ENCODE peak calls at places on chromosomes 5 and 9, in seven cellular contexts. B, V, S, P, W, E and M are unnamed samples.

GRCh38 chr9:89978185-89978584 is 373.4 kb downstream of the GADD45G start:
- DNase-seq in P (no peak), S (peak), V (peak), W (no peak), E (no peak), B (no peak), M (no peak)

GRCh38 chr9:111582888-111583287 is 16.6 kb downstream of the PTGR1 start:
- DNase-seq in E (no peak), P (no peak), W (no peak), B (no peak), S (no peak), V (peak), M (peak)

GRCh38 chr5:126351138-126351537 is 72.1 kb upstream of the GRAMD2B start:
- DNase-seq in W (no peak), B (no peak), V (peak), P (no peak), E (no peak), S (no peak), M (no peak)

GRCh38 chr9:109802491-109802890 is 22.5 kb downstream of the PALM2AKAP2 start:
- DNase-seq in E (no peak), W (no peak), V (no peak), B (no peak), S (no peak), P (no peak), M (no peak)

GRCh38 chr5:59188415-59189225 is 605.7 kb downstream of the RAB3C start:
- DNase-seq in P (peak), W (no peak), V (peak), B (peak), E (peak), S (peak), M (no peak)

GRCh38 chr9:105696219-105696793 is 2.0 kb downstream of the TMEM38B start:
- DNase-seq in V (no peak), S (no peak), E (no peak), W (no peak), P (no peak), B (no peak), M (no peak)

GRCh38 chr9:127634021-127634420 is 21.9 kb downstream of the STXBP1 start:
- DNase-seq in S (no peak), V (no peak), P (peak), B (no peak), W (no peak), E (no peak), M (no peak)

GRCh38 chr5:154945695-154946301 is 4.9 kb downstream of the MRPL22 start:
- DNase-seq in E (no peak), P (no peak), V (peak), B (no peak), S (no peak), W (no peak), M (no peak)

GRCh38 chr9:89974582-89974981 is 369.8 kb downstream of the GADD45G start:
- DNase-seq in S (no peak), V (no peak), B (no peak), W (no peak), P (no peak), E (no peak), M (no peak)

GRCh38 chr5:95989283-95990048 is 27.8 kb upstream of the ELL2 start:
- DNase-seq in B (no peak), V (no peak), W (no peak), E (no peak), P (no peak), S (no peak), M (no peak)

GRCh38 chr5:176543428-176544182 is 5.5 kb upstream of the CDHR2 start:
- DNase-seq in E (peak), S (peak), P (peak), V (no peak), W (no peak), B (peak), M (no peak)

GRCh38 chr9:113274474-113275146 is 762 bp downstream of the CDC26 start:
- DNase-seq in S (peak), P (no peak), E (peak), B (no peak), W (no peak), V (peak), M (peak)

GRCh38 chr5:143177263-143177994 is 226.1 kb downstream of the NR3C1 start:
- DNase-seq in P (no peak), B (no peak), S (no peak), W (peak), V (peak), E (no peak), M (peak)

GRCh38 chr5:178196413-178196812 is 7.9 kb upstream of the HNRNPAB start:
- DNase-seq in S (no peak), P (no peak), V (no peak), E (no peak), B (no peak), W (no peak), M (no peak)

GRCh38 chr5:172115541-172115982 is 72.5 kb downstream of the STK10 start:
- DNase-seq in B (no peak), W (no peak), P (no peak), S (no peak), E (no peak), V (no peak), M (no peak)
- H3K4me3 ChIP-seq in B (peak), W (no peak), P (no peak), S (no peak), E (no peak), V (no peak), M (no peak)

GRCh38 chr5:55495216-55495615 is 39.5 kb downstream of the PLPP1 start:
- DNase-seq in B (no peak), W (no peak), V (no peak), E (no peak), P (no peak), S (no peak), M (no peak)

GRCh38 chr5:55492449-55492848 is 42.3 kb downstream of the PLPP1 start:
- DNase-seq in B (no peak), V (no peak), E (no peak), P (no peak), W (no peak), S (no peak), M (no peak)

GRCh38 chr5:55502759-55503158 is 32.0 kb downstream of the PLPP1 start:
- DNase-seq in W (no peak), V (no peak), P (no peak), E (no peak), S (no peak), B (no peak), M (no peak)

GRCh38 chr5:55498466-55498865 is 36.3 kb downstream of the PLPP1 start:
- DNase-seq in B (no peak), P (no peak), E (no peak), W (no peak), S (no peak), V (no peak), M (no peak)

GRCh38 chr5:55497712-55498111 is 37.1 kb downstream of the PLPP1 start:
- DNase-seq in E (no peak), W (no peak), S (no peak), B (no peak), P (no peak), V (no peak), M (no peak)
- H3K4me3 ChIP-seq in E (no peak), W (no peak), S (no peak), B (no peak), P (no peak), V (no peak), M (no peak)

GRCh38 chr5:68331202-68332108 is 115.9 kb downstream of the PIK3R1 start:
- DNase-seq in B (no peak), W (no peak), S (no peak), P (no peak), V (peak), E (no peak), M (no peak)

GRCh38 chr5:68333649-68334549 is 118.3 kb downstream of the PIK3R1 start:
- DNase-seq in V (peak), W (no peak), E (no peak), S (no peak), P (no peak), B (no peak), M (peak)

GRCh38 chr5:68334550-68334880 is 119.0 kb downstream of the PIK3R1 start:
- DNase-seq in W (no peak), E (no peak), P (no peak), B (no peak), S (no peak), V (no peak), M (no peak)

GRCh38 chr5:68330564-68330963 is 115.0 kb downstream of the PIK3R1 start:
- DNase-seq in P (no peak), W (no peak), S (no peak), B (no peak), V (no peak), E (no peak), M (no peak)

GRCh38 chr5:68332546-68332945 is 117.0 kb downstream of the PIK3R1 start:
- DNase-seq in E (no peak), P (no peak), B (no peak), V (no peak), S (no peak), W (no peak), M (no peak)
- H3K4me3 ChIP-seq in E (no peak), P (no peak), B (no peak), V (no peak), S (no peak), W (no peak), M (no peak)

DNA sequence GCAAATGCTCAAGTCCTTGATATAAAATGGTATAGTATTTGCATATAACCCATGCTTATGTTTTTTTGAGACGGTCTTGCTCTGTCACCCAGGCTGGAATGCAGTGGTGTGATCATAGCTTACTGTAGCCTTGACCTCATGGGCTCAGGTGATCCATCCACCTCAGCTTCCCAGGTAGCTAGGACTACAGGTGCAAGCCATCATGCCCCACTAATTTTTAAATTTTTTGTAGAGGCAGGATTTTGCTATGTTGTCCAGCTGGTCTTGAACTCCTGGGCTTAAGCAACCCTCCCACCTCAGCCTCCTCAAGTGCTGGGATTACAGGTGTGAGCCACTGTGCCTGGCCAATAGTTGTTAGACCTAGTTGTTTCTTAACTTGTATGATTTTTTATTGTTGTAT is 17.3 kb downstream of the SLC36A3 start:
- DNase-seq in E (no peak), B (no peak), P (no peak), S (no peak), V (no peak), W (no peak), M (no peak)
- H3K4me3 ChIP-seq in E (no peak), B (no peak), P (no peak), S (no peak), V (no peak), W (no peak), M (no peak)

GRCh38 chr5:17282283-17283120 is 65.1 kb downstream of the BASP1 start:
- DNase-seq in P (peak), E (no peak), S (no peak), B (no peak), W (no peak), V (no peak), M (no peak)
- H3K4me3 ChIP-seq in P (no peak), E (no peak), S (no peak), B (no peak), W (no peak), V (no peak), M (no peak)

DNA sequence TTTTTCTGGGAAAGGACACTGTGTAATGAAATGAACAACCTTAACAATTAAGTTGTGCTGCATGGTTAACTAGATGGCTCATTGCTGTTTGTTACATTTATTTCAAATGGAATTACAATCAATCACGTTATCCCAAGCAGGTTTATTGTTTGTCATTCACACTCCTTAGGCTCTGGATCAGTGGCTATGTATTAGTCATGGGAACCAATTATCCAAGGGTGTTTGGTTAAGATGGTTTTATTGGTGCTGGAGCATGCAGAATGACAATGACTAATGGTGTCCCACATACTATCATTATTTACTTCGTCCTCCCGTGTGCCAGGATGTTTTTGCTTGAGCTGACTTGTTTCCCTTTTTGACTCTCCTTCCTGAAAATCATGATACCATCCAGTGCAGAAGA is 10.6 kb upstream of the TRPC7 start:
- DNase-seq in S (no peak), B (no peak), E (no peak), V (no peak), P (no peak), W (no peak), M (no peak)
- H3K4me3 ChIP-seq in S (no peak), B (no peak), E (no peak), V (no peak), P (no peak), W (no peak), M (no peak)

DNA sequence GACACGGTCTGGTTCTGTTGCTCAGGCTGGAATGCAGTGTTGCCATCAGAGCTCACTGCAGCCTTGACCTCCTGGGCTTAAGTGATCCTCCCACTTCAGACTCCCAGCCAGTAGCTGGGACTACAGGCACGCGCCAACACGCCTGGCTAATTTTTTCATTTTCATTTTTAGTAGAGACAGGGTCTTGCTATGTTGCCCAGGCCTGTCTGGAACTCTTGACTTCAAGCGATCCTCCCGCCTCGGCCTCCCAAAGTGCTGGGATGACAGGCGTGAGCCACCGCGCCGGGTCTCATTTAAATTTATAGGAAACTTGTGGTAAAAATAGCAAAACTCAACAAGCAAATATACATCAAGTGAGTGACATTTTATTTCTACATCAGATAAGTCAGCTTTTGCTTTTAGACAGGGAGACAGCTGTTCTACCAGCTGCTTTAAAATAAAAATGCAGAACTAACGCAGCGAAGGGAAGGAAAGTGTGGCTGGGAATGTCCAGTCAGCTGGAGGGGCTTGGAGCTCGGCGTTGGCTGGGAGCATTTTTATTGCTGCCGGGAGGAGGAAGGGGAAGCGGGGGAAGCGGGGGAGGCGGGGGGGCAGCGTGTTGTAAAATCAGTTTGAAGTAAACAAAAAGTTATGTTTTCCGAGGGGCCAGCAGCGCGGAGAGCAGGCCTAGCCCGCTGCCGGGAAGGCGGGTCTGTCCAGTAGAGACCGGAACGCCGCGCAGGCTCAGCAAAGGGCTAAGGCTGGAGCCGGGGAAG is 707 bp upstream of the ZFYVE16 start:
- DNase-seq in E (peak), S (peak), P (peak), V (no peak), B (no peak), W (no peak), M (peak)
- H3K4me3 ChIP-seq in E (peak), S (peak), P (peak), V (peak), B (peak), W (peak), M (peak)